ENCODE peak calls at places on chromosomes 5 and 9, in four cellular contexts. I, W, A and J are unnamed samples.

GRCh38 chr5:7877851-7878250 is 8.9 kb downstream of the MTRR start:
- DNase-seq in I (no peak), A (no peak), W (no peak), J (no peak)

GRCh38 chr5:156971848-156972525 is 9.0 kb upstream of the TIMD4 start:
- DNase-seq in A (no peak), I (no peak), W (no peak), J (no peak)

GRCh38 chr5:103019804-103020203 is 100.1 kb downstream of the GIN1 start:
- DNase-seq in A (no peak), W (no peak), I (no peak), J (no peak)

GRCh38 chr9:36855443-36856315 is 178.4 kb downstream of the PAX5 start:
- DNase-seq in I (no peak), A (peak; percentile 86), W (no peak), J (no peak)

GRCh38 chr5:180633283-180634177 is 15.9 kb downstream of the FLT4 start:
- DNase-seq in I (no peak), W (peak; percentile 38), A (no peak), J (no peak)

GRCh38 chr5:141475625-141476131 is at the start of gene PCDHGC3:
- DNase-seq in W (peak; percentile 89), A (peak; percentile 94), I (peak; percentile 92), J (peak; percentile 94)

GRCh38 chr5:16660982-16661381 is 44.2 kb upstream of the RETREG1 start:
- DNase-seq in A (no peak), W (no peak), I (no peak), J (no peak)

GRCh38 chr9:74524289-74524688 is 27.2 kb downstream of the RORB start:
- DNase-seq in I (no peak), A (no peak), W (no peak), J (no peak)

GRCh38 chr9:129685220-129685932 is 19.9 kb downstream of the PRRX2 start:
- DNase-seq in A (no peak), W (no peak), I (no peak), J (no peak)

GRCh38 chr5:180640765-180641565 is 8.4 kb downstream of the FLT4 start:
- DNase-seq in A (no peak), W (no peak), I (no peak), J (no peak)

GRCh38 chr9:123406016-123406415 is 50.0 kb downstream of the CRB2 start:
- DNase-seq in A (no peak), W (no peak), I (no peak), J (no peak)

GRCh38 chr5:52896524-52897237 is 92.5 kb upstream of the ITGA2 start:
- DNase-seq in A (no peak), W (no peak), I (no peak), J (no peak)

GRCh38 chr5:56278267-56278826 is 45.2 kb upstream of the ANKRD55 start:
- DNase-seq in I (no peak), W (no peak), A (no peak), J (no peak)

GRCh38 chr5:39005566-39006232 is 68.5 kb downstream of the RICTOR start:
- DNase-seq in I (no peak), A (no peak), W (no peak), J (no peak)

GRCh38 chr9:90925581-90926257 is 124.1 kb downstream of the SYK start:
- DNase-seq in I (no peak), A (no peak), W (no peak), J (no peak)

GRCh38 chr9:130948266-130948665 is 9.2 kb upstream of the FIBCD1 start:
- DNase-seq in I (no peak), A (no peak), W (no peak), J (no peak)

GRCh38 chr9:132946624-132947295 is 2.3 kb upstream of the TSC1 start:
- DNase-seq in A (peak; percentile 47), I (no peak), W (no peak), J (no peak)

GRCh38 chr9:138096192-138096845 is 218.7 kb downstream of the CACNA1B start:
- DNase-seq in W (peak; percentile 18), A (peak; percentile 12), I (no peak), J (no peak)

GRCh38 chr9:237141-237857 is 22.6 kb downstream of the DOCK8 start:
- DNase-seq in W (no peak), A (no peak), I (no peak), J (no peak)

GRCh38 chr9:76342201-76342600 is 52.0 kb downstream of the RFK start:
- DNase-seq in I (no peak), A (no peak), W (no peak), J (no peak)

GRCh38 chr5:36251218-36251617 is 9.5 kb upstream of the NADK2 start:
- DNase-seq in I (no peak), W (no peak), A (no peak), J (no peak)

GRCh38 chr9:133689151-133689763 is 48.9 kb downstream of the SARDH start:
- DNase-seq in I (no peak), W (peak; percentile 25), A (no peak), J (no peak)